ENCODE peak calls at places on chromosomes 4 and X, in four cellular contexts. One of them, this sample, is unnamed.

GRCh38 chr4:16007471-16008095 is 44.6 kb upstream of the FGFBP2 start:
- DNase-seq in psoas muscle: no peak
- DNase-seq in lung: no peak
- DNase-seq in Peyer's patch: no peak
- DNase-seq in this sample: no peak

GRCh38 chrX:15737957-15738685 is at the start of gene CA5B:
- DNase-seq in psoas muscle: peak; percentile 93
- DNase-seq in lung: peak; percentile 97
- DNase-seq in Peyer's patch: peak; percentile 99
- DNase-seq in this sample: peak; percentile 94

GRCh38 chr4:22881416-22881815 is 188.7 kb downstream of the GBA3 start:
- DNase-seq in psoas muscle: no peak
- DNase-seq in lung: no peak
- DNase-seq in Peyer's patch: no peak
- DNase-seq in this sample: no peak

GRCh38 chr4:188707036-188707435 is 567.8 kb downstream of the TRIML1 start:
- DNase-seq in psoas muscle: no peak
- DNase-seq in lung: no peak
- DNase-seq in Peyer's patch: no peak
- DNase-seq in this sample: no peak

GRCh38 chrX:69615779-69616519 is at the start of gene EDA:
- DNase-seq in psoas muscle: peak; percentile 88
- DNase-seq in lung: peak; percentile 80
- DNase-seq in Peyer's patch: peak; percentile 29
- DNase-seq in this sample: peak; percentile 35

GRCh38 chrX:18360867-18361266 is 6.4 kb upstream of the SCML2 start:
- DNase-seq in psoas muscle: peak; percentile 18
- DNase-seq in lung: no peak
- DNase-seq in Peyer's patch: no peak
- DNase-seq in this sample: no peak

GRCh38 chrX:36898301-36898700 is 109.9 kb upstream of the FAM47C start:
- DNase-seq in psoas muscle: no peak
- DNase-seq in lung: no peak
- DNase-seq in Peyer's patch: no peak
- DNase-seq in this sample: peak; percentile 1

GRCh38 chr4:39998659-39999345 is 21.1 kb upstream of the PDS5A start:
- DNase-seq in psoas muscle: no peak
- DNase-seq in lung: no peak
- DNase-seq in Peyer's patch: no peak
- DNase-seq in this sample: no peak

GRCh38 chr4:128427832-128428366 is 140.3 kb upstream of the PGRMC2 start:
- DNase-seq in psoas muscle: no peak
- DNase-seq in lung: peak; percentile 66
- DNase-seq in Peyer's patch: no peak
- DNase-seq in this sample: no peak

GRCh38 chr4:5378002-5378401 is 326.7 kb downstream of the STK32B start:
- DNase-seq in psoas muscle: no peak
- DNase-seq in lung: no peak
- DNase-seq in Peyer's patch: no peak
- DNase-seq in this sample: no peak

GRCh38 chr4:123415977-123416376 is 19.4 kb downstream of the SPRY1 start:
- DNase-seq in psoas muscle: no peak
- DNase-seq in lung: no peak
- DNase-seq in Peyer's patch: no peak
- DNase-seq in this sample: no peak
- H3K4me1 ChIP-seq in psoas muscle: peaks cover 30% of the 10 kb centered on the region
- H3K4me1 ChIP-seq in lung: no peaks in the 10 kb centered on the region
- H3K4me1 ChIP-seq in Peyer's patch: peaks cover 11% of the 10 kb centered on the region
- H3K4me1 ChIP-seq in this sample: no peaks in the 10 kb centered on the region

GRCh38 chrX:2846992-2847391 is 18.3 kb downstream of the GYG2 start:
- DNase-seq in psoas muscle: no peak
- DNase-seq in lung: no peak
- DNase-seq in Peyer's patch: no peak
- DNase-seq in this sample: no peak

GRCh38 chrX:2848806-2849420 is 20.2 kb downstream of the GYG2 start:
- DNase-seq in psoas muscle: no peak
- DNase-seq in lung: no peak
- DNase-seq in Peyer's patch: no peak
- DNase-seq in this sample: no peak
- H3K4me3 ChIP-seq in psoas muscle: no peak overlapping the region
- H3K4me3 ChIP-seq in lung: no peak overlapping the region
- H3K4me3 ChIP-seq in Peyer's patch: no peak overlapping the region
- H3K4me3 ChIP-seq in this sample: no peak overlapping the region

GRCh38 chrX:152861116-152861515 is 30.3 kb downstream of the NSDHL start:
- DNase-seq in psoas muscle: no peak
- DNase-seq in lung: no peak
- DNase-seq in Peyer's patch: no peak
- DNase-seq in this sample: no peak

GRCh38 chrX:152865232-152865920 is 32.5 kb upstream of the ZNF185 start:
- DNase-seq in psoas muscle: peak; percentile 22
- DNase-seq in lung: no peak
- DNase-seq in Peyer's patch: no peak
- DNase-seq in this sample: no peak

GRCh38 chrX:152861826-152862225 is 31.0 kb downstream of the NSDHL start:
- DNase-seq in psoas muscle: no peak
- DNase-seq in lung: no peak
- DNase-seq in Peyer's patch: no peak
- DNase-seq in this sample: no peak
- H3K27me3 ChIP-seq in psoas muscle: no peaks in the 10 kb centered on the region
- H3K27me3 ChIP-seq in lung: no peaks in the 10 kb centered on the region
- H3K27me3 ChIP-seq in Peyer's patch: no peaks in the 10 kb centered on the region
- H3K27me3 ChIP-seq in this sample: no peaks in the 10 kb centered on the region

GRCh38 chrX:153782871-153783270 is 2.0 kb downstream of the SRPK3 start:
- DNase-seq in psoas muscle: no peak
- DNase-seq in lung: no peak
- DNase-seq in Peyer's patch: no peak
- DNase-seq in this sample: no peak
- H3K4me1 ChIP-seq in psoas muscle: no peaks in the 10 kb centered on the region
- H3K4me1 ChIP-seq in lung: peaks cover 3% of the 10 kb centered on the region
- H3K4me1 ChIP-seq in Peyer's patch: peaks cover 13% of the 10 kb centered on the region
- H3K4me1 ChIP-seq in this sample: no peaks in the 10 kb centered on the region

GRCh38 chrX:40173662-40174593 is 76.2 kb upstream of the BCOR start:
- DNase-seq in psoas muscle: peak; percentile 35
- DNase-seq in lung: peak; percentile 68
- DNase-seq in Peyer's patch: peak; percentile 56
- DNase-seq in this sample: peak; percentile 27
- H3K4me3 ChIP-seq in psoas muscle: peak overlapping the region; percentile 70
- H3K4me3 ChIP-seq in lung: no peak overlapping the region
- H3K4me3 ChIP-seq in Peyer's patch: peak overlapping the region; percentile 58
- H3K4me3 ChIP-seq in this sample: peak overlapping the region; percentile 83

DNA sequence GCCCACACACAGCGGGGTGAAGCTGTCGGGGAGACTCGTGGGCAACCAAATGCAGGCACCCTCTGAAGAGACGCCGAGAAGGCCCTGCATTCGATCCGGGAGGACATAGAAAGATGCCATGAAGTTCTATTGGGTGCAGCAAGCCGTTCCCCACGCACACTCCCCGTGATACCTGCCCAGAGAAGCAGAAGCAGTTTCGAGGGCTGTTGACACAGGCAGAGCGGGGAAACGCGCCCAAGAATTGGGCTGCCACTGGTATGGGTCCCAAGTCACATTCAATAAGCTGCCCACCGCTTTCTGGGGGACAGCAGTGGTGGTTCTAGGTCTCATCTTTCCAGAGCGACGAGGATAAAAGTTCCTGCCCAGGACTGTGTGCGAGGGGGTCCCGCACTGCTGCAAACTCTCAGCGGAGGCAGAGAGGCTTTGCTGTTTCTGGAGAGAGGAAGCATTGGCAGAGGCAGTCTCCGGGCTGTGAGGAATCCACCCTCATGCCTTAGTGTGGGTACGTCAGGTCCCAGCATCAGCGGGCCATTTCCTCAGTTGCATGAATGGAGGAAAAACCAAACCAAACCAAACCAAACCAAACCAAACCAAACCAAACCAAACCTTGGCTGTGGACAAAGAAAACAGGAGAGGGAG is 10.1 kb downstream of the PITX2 start:
- DNase-seq in psoas muscle: no peak
- DNase-seq in lung: no peak
- DNase-seq in Peyer's patch: no peak
- DNase-seq in this sample: no peak
- H3K27me3 ChIP-seq in psoas muscle: peaks cover 6% of the 10 kb centered on the region
- H3K27me3 ChIP-seq in lung: peaks cover 2% of the 10 kb centered on the region
- H3K27me3 ChIP-seq in Peyer's patch: no peaks in the 10 kb centered on the region
- H3K27me3 ChIP-seq in this sample: peaks cover 52% of the 10 kb centered on the region

DNA sequence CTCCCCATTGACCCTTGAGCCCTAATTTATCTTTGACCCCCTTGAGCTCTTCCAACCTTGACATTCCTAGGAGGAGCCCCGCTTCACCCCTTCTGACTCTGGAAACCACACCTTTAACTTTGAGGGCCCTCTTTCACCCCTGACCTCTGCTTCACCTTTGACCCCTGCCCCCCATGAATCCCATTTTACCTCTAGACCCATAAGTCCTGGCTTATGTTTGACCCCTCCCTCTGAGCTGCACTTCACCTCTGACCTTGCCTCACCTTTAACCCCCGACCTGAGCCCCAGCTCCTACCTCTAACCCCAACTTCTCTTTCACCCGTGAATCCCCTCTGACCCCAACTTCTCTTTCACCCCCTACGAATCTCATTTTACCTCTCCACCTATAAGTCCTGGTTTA is 169.7 kb downstream of the THOC2 start:
- DNase-seq in psoas muscle: no peak
- DNase-seq in lung: no peak
- DNase-seq in Peyer's patch: no peak
- DNase-seq in this sample: no peak
- H3K4me1 ChIP-seq in psoas muscle: no peaks in the 10 kb centered on the region
- H3K4me1 ChIP-seq in lung: no peaks in the 10 kb centered on the region
- H3K4me1 ChIP-seq in Peyer's patch: no peaks in the 10 kb centered on the region
- H3K4me1 ChIP-seq in this sample: no peaks in the 10 kb centered on the region

DNA sequence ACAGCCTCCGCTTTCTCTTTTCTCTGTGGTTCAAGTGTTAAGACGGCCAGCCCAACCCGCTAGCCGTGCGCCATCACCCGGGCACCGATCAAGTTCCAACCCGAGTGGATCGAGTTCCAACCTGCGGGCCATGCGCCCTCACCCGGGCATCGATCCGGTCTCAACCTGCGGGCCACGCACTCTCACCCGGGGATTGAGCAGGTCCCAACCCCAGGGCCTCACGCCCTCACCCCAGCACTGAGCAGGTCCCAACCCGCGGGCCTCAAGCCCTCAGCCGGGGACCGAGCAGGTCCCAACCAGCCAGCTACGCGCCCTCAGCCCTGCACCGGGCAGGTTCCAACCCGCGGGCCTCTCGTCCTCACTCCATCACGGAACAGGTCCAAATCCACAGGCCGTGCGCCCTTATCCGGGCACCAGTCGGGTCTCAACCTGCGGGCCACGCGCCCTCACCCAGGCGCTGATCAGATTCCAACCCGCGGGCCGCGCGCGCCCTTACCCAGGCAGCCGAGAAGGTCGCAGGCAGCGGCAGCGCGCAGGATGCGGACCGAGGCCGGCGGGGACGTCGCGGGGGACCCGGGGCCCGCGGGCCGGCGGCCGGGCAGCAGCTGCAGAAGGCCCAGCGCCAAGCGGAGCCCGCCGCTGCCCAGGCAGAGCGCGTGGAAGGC is 443 bp downstream of the GPR143 start:
- DNase-seq in psoas muscle: no peak
- DNase-seq in lung: no peak
- DNase-seq in Peyer's patch: no peak
- DNase-seq in this sample: no peak
- H3K4me3 ChIP-seq in psoas muscle: no peak overlapping the region
- H3K4me3 ChIP-seq in lung: no peak overlapping the region
- H3K4me3 ChIP-seq in Peyer's patch: no peak overlapping the region
- H3K4me3 ChIP-seq in this sample: no peak overlapping the region

GRCh38 chr4:7999695-8000094 is 60.0 kb upstream of the AFAP1 start:
- DNase-seq in psoas muscle: no peak
- DNase-seq in lung: no peak
- DNase-seq in Peyer's patch: no peak
- DNase-seq in this sample: no peak
- H3K27me3 ChIP-seq in psoas muscle: no peaks in the 10 kb centered on the region
- H3K27me3 ChIP-seq in lung: no peaks in the 10 kb centered on the region
- H3K27me3 ChIP-seq in Peyer's patch: no peaks in the 10 kb centered on the region
- H3K27me3 ChIP-seq in this sample: no peaks in the 10 kb centered on the region

GRCh38 chr4:98516042-98516440 is 142.4 kb downstream of the TSPAN5 start:
- DNase-seq in psoas muscle: no peak
- DNase-seq in lung: no peak
- DNase-seq in Peyer's patch: no peak
- DNase-seq in this sample: no peak

GRCh38 chr4:98519268-98519993 is 139.0 kb downstream of the TSPAN5 start:
- DNase-seq in psoas muscle: no peak
- DNase-seq in lung: no peak
- DNase-seq in Peyer's patch: no peak
- DNase-seq in this sample: no peak

GRCh38 chr4:98516441-98517323 is 141.7 kb downstream of the TSPAN5 start:
- DNase-seq in psoas muscle: no peak
- DNase-seq in lung: no peak
- DNase-seq in Peyer's patch: no peak
- DNase-seq in this sample: no peak

GRCh38 chr4:98518555-98519267 is 139.7 kb downstream of the TSPAN5 start:
- DNase-seq in psoas muscle: no peak
- DNase-seq in lung: no peak
- DNase-seq in Peyer's patch: peak; percentile 57
- DNase-seq in this sample: no peak

DNA sequence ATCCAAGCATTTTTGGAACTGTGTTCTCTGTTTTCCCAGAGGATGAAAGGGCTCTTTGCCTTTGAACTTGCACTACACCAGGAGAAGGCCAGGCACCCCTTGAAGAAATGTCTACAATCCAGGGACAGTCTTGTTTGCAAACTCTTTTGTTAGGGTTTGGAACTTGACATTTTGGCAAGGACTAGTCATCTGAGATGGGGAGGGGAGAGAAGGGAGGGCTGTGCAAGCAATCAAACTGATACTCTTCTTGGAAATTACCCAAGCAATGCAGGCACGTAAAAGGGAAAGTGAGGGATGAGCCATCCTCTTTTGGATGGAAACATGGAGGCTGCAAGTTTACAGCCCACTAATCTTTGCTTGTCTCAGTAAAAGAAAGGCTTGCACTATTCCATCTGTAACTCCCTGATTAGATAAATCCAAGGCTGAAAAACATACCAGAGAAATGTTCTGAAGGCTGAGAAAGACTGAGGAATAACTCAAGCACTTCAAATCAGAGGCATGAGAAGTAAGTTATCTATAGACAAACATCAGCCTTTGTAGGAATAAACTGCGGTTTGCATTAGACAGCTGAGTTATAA is 140.9 kb downstream of the TSPAN5 start:
- DNase-seq in psoas muscle: no peak
- DNase-seq in lung: no peak
- DNase-seq in Peyer's patch: no peak
- DNase-seq in this sample: no peak
- H3K4me1 ChIP-seq in psoas muscle: no peaks in the 10 kb centered on the region
- H3K4me1 ChIP-seq in lung: peaks cover 2% of the 10 kb centered on the region
- H3K4me1 ChIP-seq in Peyer's patch: no peaks in the 10 kb centered on the region
- H3K4me1 ChIP-seq in this sample: peaks cover 36% of the 10 kb centered on the region

This sample was measured in CD4-positive, CD25-positive, alpha-beta regulatory T cell.